ENCODE peak calls at places on chromosomes 5 and 9, in seven cellular contexts. N, R, Z, Q, A, H and V are unnamed samples.

GRCh38 chr5:171984748-171985419 is 21.6 kb downstream of the FBXW11 start:
- DNase-seq in A (no peak), H (peak), R (no peak), N (no peak), Q (no peak), Z (no peak), V (no peak)

GRCh38 chr5:6446626-6447309 is 1.9 kb upstream of the UBE2QL1 start:
- DNase-seq in N (no peak), A (no peak), Q (no peak), R (no peak), H (no peak), Z (no peak), V (no peak)

GRCh38 chr9:69471433-69471832 is 146.4 kb downstream of the ENTREP1 start:
- DNase-seq in Z (no peak), N (no peak), H (no peak), A (peak), R (no peak), Q (no peak), V (no peak)

GRCh38 chr9:117076571-117077300 is 338.1 kb downstream of the ASTN2 start:
- DNase-seq in A (no peak), R (no peak), H (peak), Q (no peak), N (no peak), Z (no peak), V (no peak)

GRCh38 chr9:136485049-136485647 is 2.3 kb upstream of the SEC16A start:
- DNase-seq in H (peak), A (peak), Q (no peak), R (peak), Z (peak), N (peak), V (peak)

GRCh38 chr9:135698767-135699166 is 514 bp downstream of the SOHLH1 start:
- DNase-seq in Q (no peak), R (no peak), N (no peak), Z (no peak), H (no peak), A (peak), V (no peak)

GRCh38 chr9:114538241-114538640 is 33.0 kb upstream of the WHRN start:
- DNase-seq in Q (peak), Z (peak), R (no peak), A (no peak), H (no peak), N (peak), V (no peak)

GRCh38 chr9:125649315-125649714 is 57.7 kb downstream of the MAPKAP1 start:
- DNase-seq in R (no peak), H (no peak), N (no peak), A (no peak), Q (no peak), Z (no peak), V (no peak)

GRCh38 chr9:78918976-78919375 is 622.1 kb downstream of the PSAT1 start:
- DNase-seq in N (no peak), Q (no peak), R (no peak), Z (no peak), H (no peak), A (no peak), V (no peak)

GRCh38 chr5:130231786-130232185 is 327.5 kb downstream of the CHSY3 start:
- DNase-seq in A (no peak), N (no peak), H (no peak), Q (no peak), Z (no peak), R (no peak), V (no peak)

GRCh38 chr5:14240366-14240765 is 97.2 kb downstream of the TRIO start:
- DNase-seq in R (no peak), N (no peak), H (peak), Q (no peak), A (no peak), Z (no peak), V (no peak)

GRCh38 chr5:73815631-73816030 is 189.6 kb downstream of the ARHGEF28 start:
- DNase-seq in H (no peak), A (no peak), Q (no peak), N (no peak), Z (no peak), R (no peak), V (no peak)

GRCh38 chr5:169856571-169856970 is 123.7 kb downstream of the INSYN2B start:
- DNase-seq in A (no peak), R (no peak), N (peak), H (no peak), Q (no peak), Z (no peak), V (no peak)

GRCh38 chr9:137707361-137707760 is 88.6 kb downstream of the EHMT1 start:
- DNase-seq in A (no peak), Z (no peak), N (no peak), R (no peak), Q (no peak), H (peak), V (no peak)

GRCh38 chr5:139639619-139640431 is 8.3 kb upstream of the CXXC5 start:
- DNase-seq in Q (no peak), A (peak), R (no peak), N (no peak), H (peak), Z (no peak), V (no peak)

GRCh38 chr9:97889941-97890557 is 32.3 kb downstream of the TRMO start:
- DNase-seq in A (peak), N (peak), H (peak), Q (no peak), Z (no peak), R (peak), V (peak)

GRCh38 chr9:135297716-135298075 is 181.9 kb upstream of the PPP1R26 start:
- DNase-seq in Z (no peak), Q (no peak), R (no peak), H (no peak), A (no peak), N (no peak), V (no peak)

GRCh38 chr5:62533597-62533996 is 45.0 kb upstream of the LRRC70 start:
- DNase-seq in R (no peak), Z (no peak), N (no peak), Q (no peak), H (no peak), A (no peak), V (no peak)

GRCh38 chr5:16736158-16736994 is 119.6 kb upstream of the RETREG1 start:
- DNase-seq in H (no peak), Z (peak), Q (no peak), R (no peak), N (no peak), A (no peak), V (no peak)

GRCh38 chr5:95375591-95375990 is 15.6 kb upstream of the FAM81B start:
- DNase-seq in Q (no peak), R (no peak), Z (no peak), H (no peak), N (no peak), A (no peak), V (no peak)

GRCh38 chr5:30959238-30959637 is 234.2 kb upstream of the CDH6 start:
- DNase-seq in Q (no peak), R (no peak), N (no peak), Z (no peak), H (no peak), A (no peak), V (no peak)

GRCh38 chr5:62650197-62650596 is 71.6 kb downstream of the LRRC70 start:
- DNase-seq in A (no peak), Z (no peak), Q (no peak), R (no peak), H (no peak), N (no peak), V (no peak)

GRCh38 chr5:103476776-103477175 is 85.8 kb downstream of the NUDT12 start:
- DNase-seq in H (no peak), A (no peak), N (no peak), R (no peak), Q (no peak), Z (no peak), V (no peak)

GRCh38 chr9:87587864-87588263 is 90.2 kb downstream of the DAPK1 start:
- DNase-seq in Q (no peak), H (no peak), Z (no peak), R (no peak), N (no peak), A (no peak), V (no peak)

GRCh38 chr9:18463991-18464390 is 10.0 kb upstream of the ADAMTSL1 start:
- DNase-seq in N (no peak), Q (no peak), A (no peak), Z (no peak), H (no peak), R (no peak), V (no peak)

GRCh38 chr9:15277400-15278137 is 29.4 kb downstream of the TTC39B start:
- DNase-seq in N (no peak), Q (no peak), Z (peak), R (no peak), A (no peak), H (peak), V (no peak)

GRCh38 chr9:86082870-86083269 is 16.5 kb downstream of the GOLM1 start:
- DNase-seq in R (no peak), H (no peak), N (no peak), A (no peak), Z (no peak), Q (no peak), V (no peak)

GRCh38 chr9:134633362-134634142 is 8.1 kb upstream of the COL5A1 start:
- DNase-seq in A (no peak), N (no peak), R (no peak), H (no peak), Q (no peak), Z (no peak), V (no peak)

GRCh38 chr9:133322701-133323100 is 13.3 kb downstream of the SURF6 start:
- DNase-seq in R (no peak), N (no peak), Q (no peak), Z (no peak), A (no peak), H (no peak), V (no peak)

GRCh38 chr9:26172301-26172700 is 494.1 kb upstream of the TUSC1 start:
- DNase-seq in R (no peak), N (no peak), Q (no peak), A (no peak), Z (no peak), H (no peak), V (no peak)

GRCh38 chr9:130639119-130639485 is 25.3 kb upstream of the PRDM12 start:
- DNase-seq in Q (no peak), R (no peak), A (no peak), H (no peak), Z (no peak), N (no peak), V (no peak)

GRCh38 chr5:94747371-94747770 is 128.9 kb downstream of the SLF1 start:
- DNase-seq in Q (no peak), Z (no peak), H (no peak), N (no peak), A (no peak), R (no peak), V (no peak)

GRCh38 chr5:3661755-3662296 is 66.2 kb downstream of the IRX1 start:
- DNase-seq in A (no peak), R (no peak), Z (no peak), N (no peak), H (no peak), Q (no peak), V (no peak)

GRCh38 chr5:82620957-82621600 is 342.9 kb upstream of the RPS23 start:
- DNase-seq in N (no peak), Q (no peak), A (no peak), R (no peak), H (no peak), Z (no peak), V (no peak)
- TF ChIP-seq TAF1 in N (no peak), Q (no peak), A (no peak), R (no peak), H (no peak), Z (no peak), V (no peak)

GRCh38 chr5:109482748-109483147 is 73.0 kb upstream of the PJA2 start:
- DNase-seq in Z (peak), H (no peak), R (no peak), A (no peak), Q (no peak), N (no peak), V (no peak)

GRCh38 chr5:109478830-109479229 is 69.1 kb upstream of the PJA2 start:
- DNase-seq in R (no peak), H (no peak), Z (no peak), N (no peak), Q (no peak), A (no peak), V (no peak)

GRCh38 chr5:109476292-109476691 is 66.5 kb upstream of the PJA2 start:
- DNase-seq in R (no peak), N (no peak), Z (no peak), H (no peak), A (no peak), Q (no peak), V (no peak)

GRCh38 chr5:109483395-109483974 is 73.7 kb upstream of the PJA2 start:
- DNase-seq in Q (no peak), Z (no peak), A (no peak), R (no peak), N (no peak), H (no peak), V (no peak)

GRCh38 chr5:109479260-109479860 is 69.6 kb upstream of the PJA2 start:
- DNase-seq in H (no peak), R (no peak), A (no peak), N (no peak), Q (no peak), Z (peak), V (no peak)
- TF ChIP-seq TAF1 in H (no peak), R (no peak), A (no peak), N (no peak), Q (no peak), Z (no peak), V (no peak)

DNA sequence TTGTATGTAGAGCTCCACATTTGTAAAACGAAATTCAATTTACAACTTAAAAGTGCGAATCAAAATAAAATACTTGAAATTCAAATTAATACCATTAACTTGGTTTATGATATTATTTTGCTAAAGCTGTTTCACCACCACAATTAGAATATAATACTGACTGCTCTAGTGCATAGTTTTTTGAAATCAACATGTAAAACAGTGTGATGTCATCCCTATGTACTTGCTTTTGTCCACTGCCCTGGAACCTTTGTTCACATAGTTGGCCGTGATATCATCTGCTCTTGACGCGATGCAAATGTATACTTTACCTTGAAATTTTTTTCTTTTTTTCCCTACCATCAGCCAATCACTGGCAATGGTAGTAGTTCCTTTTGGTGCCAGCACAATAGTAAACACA is 125.4 kb downstream of the PARP8 start:
- DNase-seq in Q (no peak), H (no peak), Z (no peak), R (no peak), N (no peak), A (no peak), V (no peak)
- TF ChIP-seq TAF1 in Q (no peak), H (no peak), Z (no peak), R (no peak), N (no peak), A (no peak), V (no peak)

GRCh38 chr5:150513375-150514309 is 5.7 kb downstream of the NDST1 start:
- DNase-seq in Z (no peak), R (no peak), A (no peak), H (peak), N (peak), Q (no peak), V (no peak)
- TF ChIP-seq TAF1 in Z (no peak), R (no peak), A (no peak), H (no peak), N (no peak), Q (no peak), V (no peak)

DNA sequence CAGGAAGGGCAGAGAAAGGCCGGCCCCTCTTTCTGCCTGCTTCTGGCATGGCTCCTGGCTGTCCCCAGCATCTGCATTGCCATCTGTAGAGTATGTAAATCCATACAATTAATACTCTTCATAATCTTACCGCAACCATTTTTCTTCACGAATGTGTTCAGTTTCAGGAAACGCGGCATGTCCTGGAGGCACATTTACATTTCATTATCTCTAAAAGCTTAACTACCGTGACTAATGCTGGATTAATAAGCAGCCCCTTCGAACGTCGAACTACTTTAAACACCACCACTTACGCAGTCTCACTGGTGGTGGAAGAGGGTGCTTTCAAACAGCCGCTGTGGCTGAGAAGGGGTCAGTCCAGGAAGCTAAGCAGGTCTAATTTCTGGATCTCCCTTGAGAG is 85.6 kb downstream of the C5orf15 start:
- DNase-seq in Q (no peak), N (no peak), A (no peak), Z (no peak), R (no peak), H (no peak), V (no peak)
- TF ChIP-seq TAF1 in Q (no peak), N (no peak), A (no peak), Z (no peak), R (no peak), H (no peak), V (no peak)

GRCh38 chr9:122099271-122099869 is 6.3 kb upstream of the TTLL11 start:
- DNase-seq in N (peak), R (no peak), Q (no peak), Z (peak), H (peak), A (peak), V (peak)
- TF ChIP-seq TAF1 in N (no peak), R (no peak), Q (no peak), Z (no peak), H (no peak), A (no peak), V (no peak)

GRCh38 chr9:561430-561829 is 280.1 kb upstream of the DMRT1 start:
- DNase-seq in Q (no peak), A (no peak), H (no peak), Z (no peak), R (no peak), N (no peak), V (no peak)

GRCh38 chr9:556675-557074 is 284.8 kb upstream of the DMRT1 start:
- DNase-seq in N (no peak), Q (no peak), R (no peak), H (no peak), A (no peak), Z (no peak), V (no peak)

GRCh38 chr9:555493-555892 is 286.0 kb upstream of the DMRT1 start:
- DNase-seq in A (no peak), Z (no peak), N (no peak), Q (no peak), R (no peak), H (no peak), V (no peak)

GRCh38 chr9:556199-556598 is 285.3 kb upstream of the DMRT1 start:
- DNase-seq in Q (no peak), R (no peak), A (no peak), H (no peak), N (no peak), Z (no peak), V (no peak)

GRCh38 chr9:557601-558201 is 283.8 kb upstream of the DMRT1 start:
- DNase-seq in A (no peak), R (no peak), N (no peak), Q (no peak), H (no peak), Z (peak), V (no peak)
- TF ChIP-seq TAF1 in A (no peak), R (no peak), N (no peak), Q (no peak), H (no peak), Z (no peak), V (no peak)